ENCODE peak calls at places on chromosome 9, in eight cellular contexts. T is cardiac muscle cell, K is ascending aorta, N is H1, S is NT2/D1, O is sigmoid colon, H is IMR-90, E is heart right ventricle. W is an unnamed sample. For H3K36me3 and H3K9me3, the result is how much of the 10 kb centered on the place peaks cover.

GRCh38 chr9:117672397-117672796 is 31.8 kb upstream of the TLR4 start:
- DNase-seq in S (no peak), E (no peak), H (no peak), T (no peak), N (no peak), K (no peak), O (no peak), W (peak)

GRCh38 chr9:127525426-127526188 is 74.3 kb downstream of the LRSAM1 start:
- DNase-seq in O (no peak), S (no peak), N (no peak), H (peak), T (no peak), K (no peak), E (peak), W (peak)

GRCh38 chr9:128911529-128912035 is 9.2 kb upstream of the PHYHD1 start:
- DNase-seq in E (peak), H (peak), N (peak), K (peak), O (peak), T (peak), S (peak), W (peak)

GRCh38 chr9:33260372-33260771 is 4.1 kb downstream of the BAG1 start:
- DNase-seq in K (no peak), O (no peak), N (no peak), E (no peak), T (no peak), H (no peak), S (no peak), W (no peak)

GRCh38 chr9:82332018-82332773 is 343.6 kb downstream of the SPATA31D1 start:
- DNase-seq in H (peak), O (no peak), S (no peak), T (no peak), N (no peak), E (no peak), K (no peak), W (peak)

GRCh38 chr9:134891016-134891589 is 10.5 kb downstream of the FCN2 start:
- DNase-seq in T (no peak), S (no peak), K (no peak), O (no peak), N (no peak), E (no peak), H (no peak), W (peak)

GRCh38 chr9:95048225-95049087 is 269.1 kb downstream of the FANCC start:
- DNase-seq in S (no peak), H (no peak), N (no peak), O (no peak), E (peak), T (peak), K (no peak), W (peak)

GRCh38 chr9:129617167-129617566 is 3.7 kb downstream of the C9orf50 start:
- DNase-seq in T (peak), N (no peak), E (no peak), K (no peak), O (no peak), H (peak), S (no peak), W (peak)

GRCh38 chr9:93223241-93224180 is 39.6 kb downstream of the WNK2 start:
- DNase-seq in O (no peak), H (peak), E (peak), T (no peak), N (no peak), S (no peak), K (no peak), W (peak)

GRCh38 chr9:108442604-108443277 is 413.0 kb downstream of the ACTL7B start:
- DNase-seq in S (no peak), K (no peak), T (no peak), N (no peak), H (peak), E (no peak), O (no peak), W (no peak)

GRCh38 chr9:31996331-31996730 is 388.1 kb upstream of the ACO1 start:
- DNase-seq in H (no peak), T (no peak), S (no peak), K (no peak), O (no peak), E (no peak), N (no peak), W (no peak)

GRCh38 chr9:124010303-124010664 is 1.3 kb upstream of the LHX2 start:
- DNase-seq in K (no peak), N (no peak), E (no peak), T (no peak), O (no peak), H (no peak), S (no peak), W (no peak)

GRCh38 chr9:6645153-6646027 is at the start of gene GLDC:
- DNase-seq in O (no peak), E (peak), K (no peak), T (peak), N (peak), H (no peak), S (peak), W (no peak)

DNA sequence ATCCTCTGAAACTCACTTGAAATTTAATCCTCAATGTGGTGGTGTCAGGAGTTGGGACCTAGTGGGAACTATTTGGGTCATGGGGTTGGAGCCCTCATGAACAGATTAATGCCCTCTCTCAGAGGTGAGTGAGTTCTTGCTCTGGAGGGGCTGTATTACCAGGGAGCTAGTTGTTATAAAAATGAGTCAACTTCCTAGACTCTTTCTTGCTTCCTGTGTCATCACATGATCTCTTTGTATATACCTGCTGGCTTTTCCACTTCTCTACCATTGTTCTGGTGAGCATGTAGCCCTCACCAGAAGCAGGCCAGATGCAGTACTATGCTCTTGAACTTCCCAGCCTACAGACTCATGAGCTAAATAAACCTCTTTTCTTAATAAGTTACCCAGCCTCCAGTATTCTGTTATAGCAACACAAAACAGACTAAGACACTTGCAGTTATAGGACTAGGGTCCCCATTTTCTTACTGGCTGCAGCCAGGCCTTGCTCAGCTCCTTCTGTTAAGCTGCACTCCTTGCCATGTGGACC is 127.5 kb downstream of the SUSD1 start:
- DNase-seq in K (no peak), N (no peak), T (no peak), O (no peak), E (no peak), H (no peak), S (no peak), W (no peak)
- H3K4me3 ChIP-seq in K (no peak), N (no peak), T (no peak), O (no peak), E (no peak), H (no peak), S (no peak), W (no peak)

DNA sequence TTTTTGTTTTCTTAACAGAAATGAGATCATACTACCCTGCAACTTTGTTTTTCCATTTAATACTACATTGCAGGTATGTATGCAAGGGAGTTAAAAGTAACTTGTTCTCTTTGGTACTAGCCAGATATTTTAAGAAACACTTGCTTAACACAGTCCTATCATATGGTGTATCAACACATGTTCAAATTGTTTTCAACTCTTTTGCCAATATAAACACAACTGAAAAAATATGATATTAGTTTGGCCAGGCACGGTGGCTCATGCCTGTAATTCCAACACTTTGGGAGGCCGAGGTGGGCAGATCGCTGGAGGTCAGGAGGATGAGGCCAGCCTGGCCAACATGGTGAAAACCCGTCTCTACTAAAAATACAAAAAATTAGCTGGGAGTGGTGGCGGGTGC is 41.6 kb downstream of the RNF38 start:
- DNase-seq in T (no peak), O (no peak), E (no peak), H (no peak), K (no peak), N (no peak), S (no peak), W (no peak)
- H3K36me3 ChIP-seq in T (under half), O (under half), E (under half), H (under half), K (under half), N (under half), S (under half), W (under half)

GRCh38 chr9:76987594-76988200 is 31.8 kb upstream of the FOXB2 start:
- DNase-seq in S (peak), N (peak), E (no peak), H (peak), O (no peak), T (peak), K (no peak), W (peak)

GRCh38 chr9:76984476-76984875 is 35.0 kb upstream of the FOXB2 start:
- DNase-seq in S (no peak), K (no peak), N (no peak), O (no peak), E (no peak), H (no peak), T (no peak), W (no peak)

GRCh38 chr9:76985581-76985980 is 33.9 kb upstream of the FOXB2 start:
- DNase-seq in N (no peak), S (no peak), O (no peak), E (no peak), H (no peak), T (no peak), K (no peak), W (no peak)

GRCh38 chr9:76989501-76989900 is 30.0 kb upstream of the FOXB2 start:
- DNase-seq in E (no peak), H (no peak), K (no peak), T (no peak), S (no peak), N (no peak), O (no peak), W (no peak)

DNA sequence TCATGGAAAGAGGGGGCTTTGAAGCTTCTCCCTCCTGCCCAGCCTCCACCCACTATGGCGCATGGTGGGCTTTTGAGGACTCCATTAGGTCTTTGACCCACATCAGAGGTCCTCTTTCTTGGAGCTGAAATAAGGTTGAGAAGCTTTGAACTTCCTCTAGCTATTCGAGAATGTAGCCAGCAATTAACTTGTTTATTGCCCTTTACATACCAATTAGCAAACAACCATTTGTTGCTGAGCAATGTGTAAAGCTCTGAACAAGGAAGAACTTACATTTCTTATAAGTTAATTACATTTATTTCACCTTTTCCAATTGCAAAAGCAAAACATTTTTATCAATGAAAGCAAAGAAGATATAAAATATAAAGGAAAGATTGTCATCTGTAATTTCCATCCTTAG is 30.5 kb upstream of the FOXB2 start:
- DNase-seq in H (no peak), E (no peak), S (no peak), K (no peak), N (no peak), T (no peak), O (no peak), W (no peak)
- H3K9me3 ChIP-seq in H (under half), E (under half), S (under half), K (under half), N (under half), T (under half), O (under half), W (under half)

GRCh38 chr9:96133296-96134010 is 168.5 kb downstream of the HSD17B3 start:
- DNase-seq in S (no peak), H (no peak), E (no peak), N (no peak), T (no peak), K (no peak), O (no peak), W (no peak)

GRCh38 chr9:96137666-96138429 is 164.1 kb downstream of the HSD17B3 start:
- DNase-seq in H (peak), S (no peak), O (peak), E (no peak), K (no peak), T (no peak), N (no peak), W (peak)

GRCh38 chr9:96135071-96135825 is 166.7 kb downstream of the HSD17B3 start:
- DNase-seq in E (no peak), T (no peak), O (peak), H (peak), N (no peak), K (no peak), S (no peak), W (peak)

GRCh38 chr9:96136992-96137665 is 164.8 kb downstream of the HSD17B3 start:
- DNase-seq in K (no peak), E (no peak), S (no peak), H (peak), N (no peak), T (no peak), O (peak), W (peak)

DNA sequence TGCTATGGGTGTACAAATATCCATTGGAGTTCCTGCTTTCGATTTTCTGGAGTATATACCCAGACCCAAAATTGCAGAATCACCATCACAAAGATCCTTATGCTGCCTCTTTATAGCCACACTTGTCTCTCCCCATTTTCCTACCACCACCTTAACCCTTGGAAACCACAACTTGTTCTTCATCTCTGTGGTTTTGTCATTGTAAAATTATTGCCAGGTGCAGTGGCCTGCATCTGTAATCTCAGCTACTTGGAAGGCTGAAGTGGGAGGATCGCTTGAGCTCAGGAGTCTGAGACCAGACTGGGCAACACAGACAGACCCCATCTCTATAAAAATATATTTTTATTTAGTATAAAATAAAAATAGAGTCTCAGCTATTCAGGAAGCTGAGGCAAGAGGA is 166.1 kb downstream of the HSD17B3 start:
- DNase-seq in S (no peak), O (no peak), N (no peak), E (no peak), H (no peak), K (no peak), T (no peak), W (no peak)
- H3K4me3 ChIP-seq in S (no peak), O (no peak), N (no peak), E (no peak), H (no peak), K (no peak), T (no peak), W (no peak)

DNA sequence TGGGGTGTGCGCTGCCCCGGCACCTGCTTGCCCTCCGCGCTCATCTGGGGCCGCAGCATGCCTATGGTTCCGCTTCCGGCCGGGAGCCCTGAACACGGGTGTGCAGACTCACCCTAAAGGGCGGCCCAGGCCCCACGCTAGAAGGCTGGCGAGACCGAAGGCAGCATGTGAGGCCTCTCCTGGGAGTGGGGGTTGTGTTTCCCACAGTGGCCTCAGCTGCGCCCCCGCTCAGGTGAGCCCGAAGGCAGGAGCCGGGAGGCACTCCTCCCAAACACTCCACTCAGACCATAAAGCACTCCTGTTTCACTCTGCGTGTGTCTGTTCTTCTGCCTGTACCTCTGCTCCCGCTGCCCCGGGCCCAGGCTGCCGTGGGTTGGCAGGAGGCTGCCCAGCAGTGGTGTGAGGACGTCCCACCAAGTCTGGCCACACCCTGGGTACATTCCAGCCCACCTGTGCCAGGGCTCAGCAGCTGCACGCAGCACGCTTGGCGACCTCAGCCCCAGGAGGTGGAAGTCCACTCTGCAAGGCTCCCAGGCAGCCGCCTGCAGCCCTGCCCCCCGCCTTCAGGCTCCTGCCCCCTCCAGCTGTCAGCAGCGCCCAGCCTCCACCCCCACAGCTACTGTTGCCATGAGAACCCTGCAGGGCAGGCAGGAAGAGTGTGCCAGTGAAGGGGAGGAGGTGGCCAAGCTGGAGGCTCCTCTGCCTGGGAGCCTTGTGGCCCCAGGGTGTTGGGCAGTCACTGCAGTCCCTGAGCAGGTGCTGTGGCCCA is 1.2 kb upstream of the AJM1 start:
- DNase-seq in O (no peak), T (peak), E (no peak), K (no peak), S (no peak), H (peak), N (no peak), W (peak)
- H3K36me3 ChIP-seq in O (under half), T (under half), E (under half), K (under half), S (under half), H (under half), N (under half), W (under half)

GRCh38 chr9:96766199-96766598 is 11.7 kb downstream of the ZNF510 start:
- DNase-seq in H (no peak), E (no peak), T (no peak), K (no peak), O (no peak), S (no peak), N (no peak), W (no peak)

GRCh38 chr9:96758845-96759673 is 18.8 kb downstream of the ZNF510 start:
- DNase-seq in H (no peak), N (no peak), T (no peak), E (no peak), O (no peak), S (no peak), K (no peak), W (peak)

GRCh38 chr9:96762562-96762961 is 15.3 kb downstream of the ZNF510 start:
- DNase-seq in N (no peak), E (no peak), K (no peak), H (no peak), T (no peak), O (no peak), S (no peak), W (no peak)
- H3K9me3 ChIP-seq in N (half or more), E (half or more), K (half or more), H (half or more), T (under half), O (half or more), S (half or more), W (under half)